ENCODE peak calls at places on chromosomes 7 and 10, in six cellular contexts. I is cardiac muscle cell, H is HT-29, G is fibroblast of the aortic adventitia, J is mammary epithelial cell, B is endothelial cell. M is an unnamed sample.

GRCh38 chr10:123132576-123133477 is 2.9 kb upstream of the HMX3 start:
- DNase-seq in I (peak; percentile 93), H (peak; percentile 87), G (peak; percentile 87), J (peak; percentile 70), B (peak; percentile 94), M (peak; percentile 77)

GRCh38 chr7:7681191-7681935 is 37.0 kb downstream of the RPA3 start:
- DNase-seq in I (peak; percentile 61), H (peak; percentile 84), G (peak; percentile 83), J (peak; percentile 66), B (peak; percentile 21), M (peak; percentile 79)

GRCh38 chr7:101857358-101857794 is 40.0 kb downstream of the CUX1 start:
- DNase-seq in I (no peak), H (no peak), G (no peak), J (no peak), B (no peak), M (no peak)

GRCh38 chr7:2022021-2022409 is 210.7 kb downstream of the MAD1L1 start:
- DNase-seq in I (no peak), H (no peak), G (no peak), J (no peak), B (no peak), M (no peak)

GRCh38 chr7:132876576-132876975 is 205.3 kb downstream of the CHCHD3 start:
- DNase-seq in I (no peak), H (no peak), G (no peak), J (no peak), B (no peak), M (no peak)

GRCh38 chr10:101000602-101000991 is 989 bp downstream of the LZTS2 start:
- DNase-seq in I (no peak), H (no peak), G (no peak), J (no peak), B (no peak), M (no peak)

GRCh38 chr7:151705744-151706567 is 171.0 kb downstream of the PRKAG2 start:
- DNase-seq in I (peak; percentile 82), H (peak; percentile 91), G (peak; percentile 57), J (peak; percentile 22), B (peak; percentile 52), M (peak; percentile 56)

GRCh38 chr7:25025218-25025671 is 45.3 kb upstream of the OSBPL3 start:
- DNase-seq in I (peak; percentile 33), H (no peak), G (peak; percentile 91), J (peak; percentile 55), B (no peak), M (peak; percentile 95)

GRCh38 chr10:43759216-43759615 is 110.5 kb upstream of the ZNF32 start:
- DNase-seq in I (no peak), H (no peak), G (no peak), J (no peak), B (no peak), M (no peak)

GRCh38 chr10:47336387-47337134 is 11.6 kb upstream of the RBP3 start:
- DNase-seq in I (no peak), H (no peak), G (no peak), J (no peak), B (no peak), M (no peak)

GRCh38 chr7:148275359-148275890 is 315.1 kb upstream of the C7orf33 start:
- DNase-seq in I (no peak), H (no peak), G (no peak), J (no peak), B (no peak), M (no peak)

GRCh38 chr10:30792025-30792424 is 162.5 kb upstream of the LYZL2 start:
- DNase-seq in I (no peak), H (no peak), G (no peak), J (no peak), B (no peak), M (no peak)

GRCh38 chr10:133067152-133068090 is 20.3 kb upstream of the ADGRA1 start:
- DNase-seq in I (no peak), H (no peak), G (no peak), J (no peak), B (no peak), M (no peak)

GRCh38 chr7:109295158-109295557 is 725.5 kb downstream of the DNAJB9 start:
- DNase-seq in I (no peak), H (no peak), G (no peak), J (no peak), B (no peak), M (no peak)

GRCh38 chr10:110671788-110672579 is 27.8 kb downstream of the RBM20 start:
- DNase-seq in I (peak; percentile 84), H (peak; percentile 25), G (peak; percentile 57), J (peak; percentile 50), B (peak; percentile 86), M (peak; percentile 57)